ENCODE peak calls at places on chromosomes 1 and 21, in six cellular contexts. E, F, S, J, G and P are unnamed samples. For H3K4me1, the result is how much of the 10 kb centered on the place peaks cover.

GRCh38 chr21:44349847-44350772 is 3.3 kb upstream of the TRPM2 start:
- DNase-seq in F (no peak), E (no peak), G (no peak), J (no peak), S (no peak), P (no peak)

GRCh38 chr1:54324031-54324654 is 82.1 kb downstream of the SSBP3 start:
- DNase-seq in S (no peak), J (no peak), E (no peak), G (no peak), F (no peak), P (no peak)

GRCh38 chr1:111275079-111275478 is 15.6 kb upstream of the CHIA start:
- DNase-seq in G (no peak), F (no peak), S (peak), J (no peak), E (no peak), P (no peak)

GRCh38 chr1:109243860-109244552 is 5.3 kb upstream of the CELSR2 start:
- DNase-seq in E (no peak), G (no peak), J (no peak), F (no peak), S (no peak), P (no peak)

GRCh38 chr1:202248861-202249260 is 55.3 kb downstream of the LGR6 start:
- DNase-seq in S (no peak), J (no peak), E (no peak), F (no peak), G (no peak), P (no peak)

GRCh38 chr1:42142894-42143675 is 10.1 kb upstream of the GUCA2B start:
- DNase-seq in J (no peak), F (no peak), E (no peak), G (no peak), S (no peak), P (no peak)

GRCh38 chr1:33372162-33372561 is 51.3 kb upstream of the A3GALT2 start:
- DNase-seq in J (no peak), S (no peak), G (no peak), F (no peak), E (no peak), P (no peak)

GRCh38 chr1:32393136-32393535 is 1.1 kb downstream of the BSDC1 start:
- DNase-seq in F (no peak), S (no peak), J (no peak), G (no peak), E (no peak), P (no peak)

GRCh38 chr1:228308628-228309547 is 97.7 kb downstream of the TRIM11 start:
- DNase-seq in J (no peak), F (no peak), G (no peak), E (no peak), S (no peak), P (peak)

GRCh38 chr1:66637146-66637545 is 103.2 kb downstream of the SGIP1 start:
- DNase-seq in F (no peak), J (no peak), G (no peak), S (no peak), E (no peak), P (no peak)

GRCh38 chr1:78297828-78298227 is 192.9 kb upstream of the PTGFR start:
- DNase-seq in S (no peak), E (no peak), J (no peak), G (no peak), F (no peak), P (no peak)

GRCh38 chr1:218164930-218165686 is 120.0 kb upstream of the RRP15 start:
- DNase-seq in E (no peak), J (no peak), G (peak), F (no peak), S (no peak), P (no peak)

GRCh38 chr1:21669287-21670058 is at the start of gene RAP1GAP:
- DNase-seq in E (no peak), G (no peak), J (peak), S (no peak), F (peak), P (no peak)

GRCh38 chr1:17335821-17336718 is 28.1 kb downstream of the PADI4 start:
- DNase-seq in J (peak), E (no peak), G (peak), F (peak), S (peak), P (peak)

GRCh38 chr1:67013573-67013972 is 40.4 kb downstream of the SLC35D1 start:
- DNase-seq in J (no peak), S (no peak), F (no peak), G (no peak), E (no peak), P (no peak)

GRCh38 chr21:32728455-32729237 is 833 bp upstream of the SYNJ1 start:
- DNase-seq in F (no peak), S (peak), G (no peak), E (no peak), J (no peak), P (no peak)

GRCh38 chr1:168155910-168156309 is 19.2 kb upstream of the GPR161 start:
- DNase-seq in G (no peak), F (no peak), J (no peak), E (no peak), S (no peak), P (no peak)

GRCh38 chr1:6268431-6268830 is 7.5 kb upstream of the GPR153 start:
- DNase-seq in J (no peak), G (no peak), E (no peak), S (no peak), F (no peak), P (no peak)

GRCh38 chr1:80401757-80402156 is 1395.2 kb upstream of the ADGRL4 start:
- DNase-seq in S (no peak), F (no peak), E (no peak), G (no peak), J (no peak), P (no peak)

GRCh38 chr1:10755977-10756521 is 40.4 kb downstream of the CASZ1 start:
- DNase-seq in F (no peak), E (no peak), S (no peak), J (peak), G (no peak), P (peak)

GRCh38 chr1:83905315-83905907 is 93.5 kb downstream of the TTLL7 start:
- DNase-seq in G (no peak), F (no peak), E (no peak), S (no peak), J (no peak), P (no peak)

GRCh38 chr1:85502625-85503083 is 37.7 kb upstream of the DDAH1 start:
- DNase-seq in E (no peak), G (peak), S (peak), J (no peak), F (peak), P (peak)

GRCh38 chr1:246923482-246923881 is 8.3 kb downstream of the AHCTF1 start:
- DNase-seq in G (no peak), F (no peak), J (no peak), E (no peak), S (no peak), P (no peak)

GRCh38 chr1:119947468-119947867 is 51.2 kb upstream of the ADAM30 start:
- DNase-seq in J (no peak), E (no peak), F (no peak), G (no peak), S (no peak), P (no peak)

GRCh38 chr1:162391790-162392563 is 10.4 kb downstream of the C1orf226 start:
- DNase-seq in S (no peak), F (no peak), E (no peak), G (peak), J (no peak), P (no peak)

GRCh38 chr1:213723187-213723586 is 264.6 kb upstream of the PROX1 start:
- DNase-seq in F (no peak), E (no peak), S (no peak), J (no peak), G (no peak), P (no peak)

GRCh38 chr21:29829514-29830255 is 110.1 kb downstream of the GRIK1 start:
- DNase-seq in S (no peak), G (no peak), F (no peak), E (no peak), J (no peak), P (no peak)

DNA sequence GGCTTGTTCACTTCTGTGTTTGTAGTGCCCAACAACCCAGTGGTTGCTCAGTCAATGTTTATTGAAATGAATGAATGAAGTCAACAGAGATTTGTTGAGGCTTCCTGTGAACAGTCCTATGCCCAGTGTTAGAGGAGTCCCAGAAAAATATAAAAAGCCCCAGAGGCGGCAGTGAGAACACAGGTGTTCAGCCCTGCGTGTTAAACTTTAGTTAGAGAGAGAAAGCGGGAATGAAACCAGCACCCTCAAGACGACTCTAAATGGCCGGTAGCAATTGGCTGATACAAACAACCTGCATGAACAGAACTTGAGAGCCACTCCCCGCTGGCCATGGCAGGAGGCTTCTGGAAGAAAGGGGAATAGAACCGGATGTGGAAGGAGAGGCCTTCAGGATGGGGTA is 22.6 kb downstream of the TMEM51 start:
- DNase-seq in E (no peak), J (no peak), S (no peak), F (no peak), G (no peak), P (no peak)
- H3K27ac ChIP-seq in E (no peak), J (no peak), S (no peak), F (peak), G (no peak), P (peak)

DNA sequence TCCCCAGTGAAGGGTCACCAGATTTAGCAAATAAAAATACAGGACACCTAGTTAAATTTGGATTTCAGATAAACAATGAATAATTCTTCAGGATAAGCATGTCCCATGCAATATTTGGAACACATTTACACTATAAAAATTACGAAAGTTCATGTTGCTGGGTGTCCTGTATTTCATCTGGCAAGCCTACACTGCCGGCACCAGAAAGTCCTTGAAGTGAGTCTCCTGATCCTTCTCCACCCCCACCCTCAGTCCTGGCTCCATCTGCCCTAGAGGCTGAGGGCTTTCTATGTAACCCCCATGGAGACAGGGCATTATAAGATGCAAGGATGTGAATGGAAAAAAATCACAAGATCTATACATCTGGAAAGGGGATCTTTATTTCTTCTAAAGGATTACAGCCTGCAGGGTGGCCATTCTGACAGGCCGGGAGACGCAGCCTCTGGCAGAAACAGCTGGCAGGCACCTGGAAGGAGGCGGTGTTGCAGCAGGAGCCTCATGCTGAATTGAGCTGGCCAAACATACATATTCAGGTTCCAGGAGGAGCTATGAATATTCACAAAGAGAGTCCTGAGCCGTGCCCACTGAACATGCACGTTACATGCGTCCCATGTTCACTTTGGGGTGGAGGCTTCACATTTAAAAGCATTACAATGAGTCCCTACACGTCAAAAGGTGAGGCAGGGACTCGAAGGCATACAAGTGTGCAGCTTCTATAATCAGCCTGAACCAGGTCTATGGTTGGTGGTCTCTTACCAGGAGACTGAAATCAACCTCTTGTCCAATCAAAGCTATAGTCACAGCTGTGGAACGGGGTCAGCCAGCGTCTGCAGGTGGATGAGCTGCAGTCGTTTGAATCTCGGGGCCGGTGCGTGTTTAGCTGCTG is 182.7 kb downstream of the ETS2 start:
- DNase-seq in J (no peak), E (no peak), S (no peak), F (no peak), G (no peak), P (no peak)
- H3K4me1 ChIP-seq in J (under half), E (half or more), S (under half), F (under half), G (under half), P (under half)

DNA sequence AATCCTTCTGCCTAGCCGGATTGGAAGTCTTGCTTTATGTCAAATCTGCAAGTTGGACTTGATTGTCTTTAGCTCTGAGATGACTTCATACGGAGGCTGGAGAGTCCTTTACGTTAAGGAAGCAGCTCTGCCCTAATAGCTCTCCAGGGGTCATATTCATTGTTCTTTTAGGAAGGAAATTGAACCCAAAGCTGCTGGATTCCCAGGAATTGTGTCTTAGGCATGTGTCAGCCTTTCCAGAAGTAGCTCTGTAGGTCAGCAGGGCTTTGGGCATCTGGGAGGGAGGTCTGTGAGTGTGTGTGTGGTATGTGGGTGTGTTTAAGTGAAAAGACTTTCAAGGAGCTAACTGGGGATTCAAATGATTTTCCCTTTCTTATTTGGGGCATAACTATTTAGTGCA is 82.4 kb downstream of the ABCA4 start:
- DNase-seq in J (no peak), E (no peak), S (no peak), G (no peak), F (no peak), P (no peak)
- H3K27ac ChIP-seq in J (no peak), E (peak), S (no peak), G (no peak), F (no peak), P (no peak)

DNA sequence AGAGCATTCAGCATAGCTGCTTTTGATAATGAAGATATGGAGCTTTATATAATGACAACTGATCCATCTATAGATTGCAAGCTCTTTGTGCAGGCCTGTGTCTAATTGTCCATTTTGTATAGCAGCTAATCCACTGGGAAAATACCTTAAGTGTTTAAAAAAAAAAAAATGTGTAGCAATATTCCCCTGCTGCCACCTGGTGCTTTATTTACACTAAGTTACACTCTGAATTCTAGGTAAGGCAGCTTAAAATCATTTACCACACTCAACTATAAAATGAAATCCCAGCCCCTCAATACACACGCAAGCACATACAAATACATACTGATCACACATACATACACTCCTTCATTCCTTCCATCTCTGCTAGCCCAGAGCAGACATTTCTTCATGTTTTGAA is 49.1 kb upstream of the BCL9 start:
- DNase-seq in S (no peak), J (no peak), E (no peak), F (no peak), G (no peak), P (no peak)
- H3K4me1 ChIP-seq in S (under half), J (under half), E (under half), F (under half), G (under half), P (under half)